ENCODE peak calls at places on chromosomes 5 and 9, in nine cellular contexts. C is upper lobe of right lung, X is uterus, E is heart left ventricle, B is right lobe of liver, R is DND-41, I is foreskin fibroblast, U is fibroblast of the aortic adventitia, G is esophagus squamous epithelium. O is an unnamed sample.

GRCh38 chr9:106945727-106946690 is 83.0 kb downstream of the ZNF462 start:
- DNase-seq in C (no peak), X (no peak), E (no peak), B (no peak), R (no peak), I (peak; percentile 89), U (peak; percentile 88), G (no peak), O (no peak)

GRCh38 chr5:111493031-111493430 is 19.3 kb downstream of the STARD4 start:
- DNase-seq in C (no peak), X (no peak), E (no peak), B (no peak), R (no peak), I (no peak), U (no peak), G (no peak), O (no peak)

GRCh38 chr5:68381060-68381459 is 165.5 kb downstream of the PIK3R1 start:
- DNase-seq in C (no peak), X (no peak), E (no peak), B (no peak), R (peak; percentile 12), I (no peak), U (no peak), G (no peak), O (no peak)

GRCh38 chr9:112848316-112849151 is 42.1 kb downstream of the SLC46A2 start:
- DNase-seq in C (no peak), X (no peak), E (no peak), B (no peak), R (peak; percentile 7), I (no peak), U (no peak), G (no peak), O (no peak)

GRCh38 chr5:889075-889710 is 3.4 kb downstream of the BRD9 start:
- DNase-seq in C (no peak), X (no peak), E (no peak), B (no peak), R (no peak), I (no peak), U (no peak), G (no peak), O (no peak)

GRCh38 chr5:179795863-179796833 is 2.4 kb downstream of the LTC4S start:
- DNase-seq in C (peak; percentile 94), X (peak; percentile 77), E (peak; percentile 78), B (peak; percentile 89), R (peak; percentile 54), I (peak; percentile 95), U (peak; percentile 70), G (no peak), O (peak; percentile 82)

GRCh38 chr5:112475747-112476435 is 56.8 kb upstream of the EPB41L4A start:
- DNase-seq in C (no peak), X (no peak), E (no peak), B (no peak), R (no peak), I (peak; percentile 4), U (no peak), G (no peak), O (no peak)

GRCh38 chr9:130759738-130760137 is 66.2 kb downstream of the EXOSC2 start:
- DNase-seq in C (no peak), X (no peak), E (no peak), B (no peak), R (no peak), I (no peak), U (no peak), G (no peak), O (no peak)

GRCh38 chr5:123095694-123096120 is 6.7 kb downstream of the PRDM6 start:
- DNase-seq in C (no peak), X (no peak), E (no peak), B (no peak), R (no peak), I (no peak), U (peak; percentile 53), G (no peak), O (no peak)

GRCh38 chr5:123094919-123095693 is 6.1 kb downstream of the PRDM6 start:
- DNase-seq in C (no peak), X (no peak), E (no peak), B (no peak), R (no peak), I (no peak), U (peak; percentile 73), G (no peak), O (no peak)

GRCh38 chr5:123092696-123093095 is 3.7 kb downstream of the PRDM6 start:
- DNase-seq in C (no peak), X (no peak), E (no peak), B (no peak), R (no peak), I (no peak), U (peak; percentile 67), G (no peak), O (no peak)

GRCh38 chr5:123093279-123094226 is 4.5 kb downstream of the PRDM6 start:
- DNase-seq in C (no peak), X (no peak), E (no peak), B (no peak), R (no peak), I (no peak), U (peak; percentile 70), G (no peak), O (no peak)

DNA sequence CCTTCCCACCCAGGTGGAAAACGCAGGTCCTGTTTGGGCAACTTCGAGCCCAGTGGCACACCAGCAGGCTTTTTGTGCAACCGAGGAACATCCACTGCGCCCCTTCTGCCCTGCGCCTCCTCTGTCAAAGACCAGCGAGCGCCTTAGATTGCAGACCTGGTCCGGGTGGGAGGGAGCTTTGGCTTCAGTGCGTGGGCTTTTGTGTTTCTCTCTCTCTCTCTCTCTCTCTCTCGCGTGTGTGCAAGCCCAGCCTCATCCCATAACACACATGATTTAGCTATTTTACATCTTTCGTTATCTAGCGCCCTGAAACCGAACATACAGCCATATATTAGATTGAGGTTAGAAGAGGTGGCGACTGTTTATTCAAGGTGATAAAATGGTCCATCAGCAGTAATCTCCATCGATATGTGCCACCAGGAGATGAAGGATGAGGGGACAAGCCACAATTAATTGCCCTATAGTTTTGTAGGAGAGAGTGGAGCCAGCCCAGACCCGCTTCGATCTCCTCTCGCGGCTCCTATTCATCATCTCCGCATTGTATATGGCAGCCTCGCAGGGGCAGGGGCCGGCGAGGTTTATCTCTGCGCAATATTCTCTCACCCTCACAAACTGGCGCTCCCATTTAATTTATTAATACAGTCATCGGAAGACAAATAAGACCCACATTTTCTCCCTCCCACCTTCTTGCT is 5.3 kb downstream of the PRDM6 start:
- DNase-seq in C (no peak), X (no peak), E (no peak), B (no peak), R (no peak), I (no peak), U (peak; percentile 83), G (no peak), O (no peak)
- H3K4me3 ChIP-seq in C (peak overlapping the region; percentile 58), X (no peak overlapping the region), E (no peak overlapping the region), B (no peak overlapping the region), R (no peak overlapping the region), I (no peak overlapping the region), U (peak overlapping the region; percentile 90), G (no peak overlapping the region), O (no peak overlapping the region)

GRCh38 chr9:35522189-35522588 is 32.3 kb downstream of the RUSC2 start:
- DNase-seq in C (no peak), X (no peak), E (no peak), B (no peak), R (no peak), I (no peak), U (no peak), G (no peak), O (no peak)
- TF ChIP-seq CTCF in C (peak; percentile 9), X (no peak), E (no peak), B (no peak), R (no peak), I (no peak), U (peak; percentile 24), G (no peak), O (no peak)

DNA sequence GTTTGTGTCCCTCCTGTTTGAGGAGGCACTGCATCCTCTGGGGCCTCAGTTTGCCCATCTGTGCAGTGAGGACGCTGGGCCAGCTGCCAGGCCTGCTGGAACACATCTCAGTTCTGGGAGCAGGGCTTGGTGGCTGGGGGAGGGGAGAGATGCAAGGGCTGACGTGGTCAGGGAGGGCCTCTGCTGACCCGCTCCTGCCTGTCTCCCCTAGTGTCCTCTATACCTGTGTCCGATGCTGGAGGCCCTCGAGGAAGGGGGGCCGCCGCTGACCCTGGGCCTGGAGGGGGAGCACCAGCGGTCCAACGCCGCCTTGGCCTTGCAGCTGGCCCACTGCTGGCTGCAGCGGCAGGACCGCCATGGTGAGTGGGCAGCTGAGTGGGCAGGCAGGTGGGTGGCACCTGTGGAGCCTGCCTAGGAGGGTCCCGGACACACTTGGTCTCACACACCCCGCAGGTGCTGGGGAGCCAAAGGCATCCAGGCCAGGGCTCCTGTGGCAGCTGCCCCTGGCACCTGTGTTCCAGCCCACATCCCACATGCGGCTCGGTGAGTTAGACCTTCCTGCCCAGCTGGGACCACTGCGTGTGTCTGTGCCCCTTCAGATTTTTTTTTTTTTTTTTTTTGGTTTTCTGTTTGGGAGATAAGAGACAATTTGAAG is 5.8 kb downstream of the FPGS start:
- DNase-seq in C (no peak), X (no peak), E (no peak), B (peak; percentile 48), R (no peak), I (no peak), U (no peak), G (no peak), O (no peak)
- H3K4me3 ChIP-seq in C (no peak overlapping the region), X (no peak overlapping the region), E (no peak overlapping the region), B (no peak overlapping the region), R (no peak overlapping the region), I (no peak overlapping the region), U (no peak overlapping the region), G (no peak overlapping the region), O (no peak overlapping the region)

GRCh38 chr5:127863610-127864395 is 160.6 kb downstream of the CCDC192 start:
- DNase-seq in C (no peak), X (no peak), E (no peak), B (no peak), R (no peak), I (peak; percentile 15), U (peak; percentile 49), G (no peak), O (no peak)

GRCh38 chr5:127867006-127867788 is 164.0 kb downstream of the CCDC192 start:
- DNase-seq in C (no peak), X (no peak), E (no peak), B (no peak), R (no peak), I (no peak), U (no peak), G (no peak), O (no peak)

GRCh38 chr5:127864511-127864910 is 161.3 kb downstream of the CCDC192 start:
- DNase-seq in C (no peak), X (no peak), E (no peak), B (no peak), R (no peak), I (no peak), U (no peak), G (no peak), O (no peak)

GRCh38 chr5:127863161-127863560 is 160.0 kb downstream of the CCDC192 start:
- DNase-seq in C (no peak), X (no peak), E (no peak), B (no peak), R (no peak), I (no peak), U (no peak), G (no peak), O (no peak)

DNA sequence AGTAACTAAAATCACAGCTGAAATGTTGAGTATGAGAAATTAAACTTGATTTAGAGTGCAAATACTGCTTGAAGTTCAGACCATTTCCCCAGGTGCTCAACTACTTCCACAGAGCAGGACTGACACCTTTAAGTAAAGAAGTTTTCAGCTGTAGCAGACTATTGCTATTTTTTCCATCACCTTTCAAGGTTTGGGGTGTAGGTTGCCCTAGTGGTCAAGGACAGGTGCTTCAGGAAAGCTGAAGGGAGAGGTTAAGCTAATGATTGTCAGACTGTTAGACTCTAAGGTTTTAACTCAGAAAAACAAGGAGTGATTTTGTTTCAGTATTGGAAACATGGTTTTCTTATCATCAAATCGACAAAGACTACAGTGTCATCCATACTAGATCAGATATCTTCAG is 162.1 kb downstream of the CCDC192 start:
- DNase-seq in C (no peak), X (no peak), E (no peak), B (no peak), R (no peak), I (no peak), U (no peak), G (no peak), O (no peak)
- TF ChIP-seq CTCF in C (no peak), X (no peak), E (no peak), B (no peak), R (no peak), I (no peak), U (no peak), G (no peak), O (no peak)